ENCODE peak calls at places on chromosomes 13 and 19, in nine cellular contexts. H is right lobe of liver; P is left ventricle myocardium inferior; S is HCT116; A is mesendoderm; C is body of pancreas; N is naive thymus-derived CD4-positive, alpha-beta T cell; L is stomach; O is sigmoid colon. B is an unnamed sample.

GRCh38 chr19:2494084-2494446 is 18.1 kb downstream of the GADD45B start:
- DNase-seq in H (no peak), C (peak; percentile 19), P (no peak), S (no peak), N (no peak), O (no peak), A (no peak), L (no peak), B (no peak)

GRCh38 chr13:61255035-61255796 is 160.4 kb downstream of the PCDH20 start:
- DNase-seq in S (peak; percentile 2), P (no peak), O (no peak), N (no peak), A (peak; percentile 48), C (no peak), H (no peak), L (no peak), B (peak; percentile 1)

GRCh38 chr19:2517881-2518601 is 42.1 kb downstream of the GADD45B start:
- DNase-seq in P (no peak), C (no peak), A (peak; percentile 62), H (no peak), O (no peak), S (no peak), L (no peak), N (no peak), B (no peak)

GRCh38 chr13:106573855-106574254 is 5.9 kb upstream of the ARGLU1 start:
- DNase-seq in L (peak; percentile 61), S (no peak), A (no peak), O (peak; percentile 77), C (peak; percentile 14), H (no peak), P (peak; percentile 49), N (no peak), B (no peak)

GRCh38 chr19:16586477-16586871 is 14.3 kb upstream of the SLC35E1 start:
- DNase-seq in N (no peak), C (no peak), H (no peak), S (no peak), L (no peak), O (no peak), P (no peak), A (no peak), B (peak; percentile 54)

GRCh38 chr13:101449971-101450748 is 2.3 kb upstream of the ITGBL1 start:
- DNase-seq in N (no peak), C (no peak), O (no peak), L (no peak), S (peak; percentile 42), A (no peak), P (no peak), H (no peak), B (no peak)

GRCh38 chr13:101523732-101524131 is 71.3 kb downstream of the ITGBL1 start:
- DNase-seq in A (no peak), O (no peak), S (no peak), C (no peak), H (no peak), P (no peak), N (no peak), L (no peak), B (no peak)

GRCh38 chr13:91351980-91352379 is 4.5 kb downstream of the MIR17HG start:
- DNase-seq in N (no peak), H (no peak), O (no peak), C (no peak), S (no peak), L (no peak), P (no peak), A (no peak), B (peak; percentile 45)

GRCh38 chr13:86892330-86892729 is 778.8 kb upstream of the SLITRK5 start:
- DNase-seq in L (no peak), H (no peak), N (no peak), A (peak; percentile 78), S (no peak), P (no peak), O (no peak), C (no peak), B (no peak)

GRCh38 chr19:17889609-17890214 is 18.0 kb downstream of the SLC5A5 start:
- DNase-seq in P (no peak), O (no peak), H (no peak), C (no peak), L (no peak), S (no peak), N (no peak), A (peak; percentile 74), B (no peak)

GRCh38 chr13:113794086-113794485 is 35.1 kb downstream of the TMEM255B start:
- DNase-seq in A (no peak), N (no peak), H (no peak), P (no peak), L (no peak), S (no peak), C (no peak), O (no peak), B (no peak)

GRCh38 chr19:17490411-17490810 is 20.1 kb downstream of the SLC27A1 start:
- DNase-seq in C (no peak), O (no peak), A (no peak), P (no peak), N (no peak), L (no peak), S (no peak), H (no peak), B (no peak)

GRCh38 chr13:88107486-88108044 is 436.4 kb downstream of the SLITRK5 start:
- DNase-seq in P (no peak), A (no peak), C (no peak), L (no peak), O (no peak), N (no peak), S (no peak), H (no peak), B (no peak)

GRCh38 chr19:58579473-58580142 is 6.5 kb upstream of the MZF1 start:
- DNase-seq in P (no peak), A (no peak), O (no peak), S (no peak), H (no peak), L (no peak), C (no peak), N (no peak), B (no peak)

GRCh38 chr13:46134961-46135522 is 30.2 kb upstream of the CPB2 start:
- DNase-seq in O (no peak), S (peak; percentile 34), L (peak; percentile 47), N (no peak), H (no peak), C (peak; percentile 87), A (peak; percentile 77), P (no peak), B (no peak)

GRCh38 chr13:32115069-32115468 is 83.5 kb downstream of the FRY start:
- DNase-seq in P (no peak), L (no peak), S (no peak), N (no peak), O (no peak), C (no peak), H (no peak), A (no peak), B (peak; percentile 9)

GRCh38 chr13:98214008-98214643 is 37.1 kb upstream of the RNF113B start:
- DNase-seq in P (no peak), S (no peak), C (no peak), O (no peak), L (no peak), N (no peak), H (no peak), A (no peak), B (no peak)

GRCh38 chr19:14562660-14563589 is 8.9 kb downstream of the NDUFB7 start:
- DNase-seq in O (no peak), A (no peak), C (no peak), S (no peak), H (no peak), L (no peak), P (no peak), N (no peak), B (no peak)

GRCh38 chr19:3129112-3129511 is 6.7 kb upstream of the GNA15 start:
- DNase-seq in P (no peak), C (peak; percentile 48), L (no peak), N (no peak), S (peak; percentile 48), H (no peak), O (no peak), A (no peak), B (peak; percentile 52)

GRCh38 chr13:100040196-100040595 is 48.7 kb upstream of the PCCA start:
- DNase-seq in P (no peak), A (no peak), L (no peak), O (no peak), N (no peak), H (no peak), S (no peak), C (no peak), B (no peak)

GRCh38 chr13:34349091-34349722 is 531.3 kb downstream of the RFC3 start:
- DNase-seq in O (peak; percentile 78), A (no peak), C (peak; percentile 69), P (peak; percentile 71), S (no peak), N (no peak), H (no peak), L (no peak), B (no peak)

GRCh38 chr13:31913459-31913858 is 118.1 kb upstream of the FRY start:
- DNase-seq in L (no peak), P (no peak), A (no peak), O (no peak), C (peak; percentile 51), H (no peak), N (no peak), S (no peak), B (no peak)

GRCh38 chr13:110698689-110699088 is 7.2 kb downstream of the CARS2 start:
- DNase-seq in A (no peak), O (no peak), S (no peak), N (no peak), H (no peak), C (no peak), L (no peak), P (no peak), B (peak; percentile 71)
- H3K36me3 ChIP-seq in A (peaks cover 6% of the 10 kb centered on the region), O (peaks cover 42% of the 10 kb centered on the region), S (peaks cover 39% of the 10 kb centered on the region), N (no peaks in the 10 kb centered on the region), H (peaks cover 22% of the 10 kb centered on the region), C (no peaks in the 10 kb centered on the region), L (peaks cover 91% of the 10 kb centered on the region), P (peaks cover 75% of the 10 kb centered on the region), B (peaks cover 71% of the 10 kb centered on the region)

GRCh38 chr19:10815969-10816635 is 19.9 kb downstream of the TMED1 start:
- DNase-seq in S (no peak), N (no peak), H (no peak), A (no peak), P (no peak), C (no peak), L (no peak), O (no peak), B (no peak)
- H3K36me3 ChIP-seq in S (no peaks in the 10 kb centered on the region), N (peaks cover 6% of the 10 kb centered on the region), H (no peaks in the 10 kb centered on the region), A (no peaks in the 10 kb centered on the region), P (peaks cover 97% of the 10 kb centered on the region), C (no peaks in the 10 kb centered on the region), L (peaks cover 99% of the 10 kb centered on the region), O (peaks cover 26% of the 10 kb centered on the region), B (peaks cover 29% of the 10 kb centered on the region)

DNA sequence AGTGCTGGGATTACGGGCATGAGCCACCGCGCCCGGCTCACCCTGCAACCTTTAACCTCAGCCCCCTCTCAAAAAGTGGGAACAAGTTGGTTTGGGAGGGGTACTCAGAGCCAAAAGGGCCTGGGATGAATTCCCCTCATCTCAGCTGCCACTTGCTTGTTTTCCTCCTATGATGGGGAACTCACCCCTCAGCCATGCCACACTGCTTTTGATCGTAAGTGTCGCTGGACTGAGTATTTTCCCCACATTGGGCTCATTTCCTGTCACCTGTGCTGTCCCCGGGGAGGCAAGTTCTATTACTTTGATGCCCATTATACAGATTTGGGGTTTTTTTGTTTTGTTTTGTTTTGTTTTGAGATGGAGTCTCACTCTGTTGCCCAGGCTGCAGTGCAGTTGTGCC is 6.5 kb downstream of the R3HDM4 start:
- DNase-seq in C (no peak), P (no peak), S (no peak), H (no peak), O (no peak), N (no peak), L (no peak), A (no peak), B (peak; percentile 72)
- H3K36me3 ChIP-seq in C (no peaks in the 10 kb centered on the region), P (peaks cover 6% of the 10 kb centered on the region), S (no peaks in the 10 kb centered on the region), H (no peaks in the 10 kb centered on the region), O (peaks cover 5% of the 10 kb centered on the region), N (no peaks in the 10 kb centered on the region), L (peaks cover 15% of the 10 kb centered on the region), A (no peaks in the 10 kb centered on the region), B (peaks cover 10% of the 10 kb centered on the region)

GRCh38 chr19:46783670-46784069 is 4.7 kb downstream of the SLC1A5 start:
- DNase-seq in S (no peak), O (no peak), A (no peak), P (no peak), C (no peak), N (no peak), H (no peak), L (no peak), B (no peak)
- H3K36me3 ChIP-seq in S (peaks cover 45% of the 10 kb centered on the region), O (no peaks in the 10 kb centered on the region), A (peaks cover 6% of the 10 kb centered on the region), P (peaks cover 18% of the 10 kb centered on the region), C (no peaks in the 10 kb centered on the region), N (peaks cover 5% of the 10 kb centered on the region), H (no peaks in the 10 kb centered on the region), L (peaks cover 54% of the 10 kb centered on the region), B (peaks cover 91% of the 10 kb centered on the region)

B was measured in OCI-LY7.